ENCODE peak calls at places on chromosomes 5 and 9, in five cellular contexts. C is NCI-H1105 treated with DMSO at 0.1 percent for 48 hours; O is RWPE1; W is CD8-positive, alpha-beta T cell; Y is nucleus accumbens. P is an unnamed sample.

GRCh38 chr9:123162359-123163345 is 105.7 kb downstream of the STRBP start:
- DNase-seq in Y (no peak), C (no peak), W (no peak), O (no peak), P (no peak)

GRCh38 chr5:33841829-33842228 is 50.0 kb downstream of the ADAMTS12 start:
- DNase-seq in W (no peak), Y (no peak), O (no peak), C (no peak), P (no peak)

GRCh38 chr5:173761182-173761521 is 127.0 kb upstream of the CPEB4 start:
- DNase-seq in O (no peak), W (no peak), Y (no peak), C (no peak), P (no peak)

GRCh38 chr9:7937018-7937417 is 137.4 kb upstream of the DMAC1 start:
- DNase-seq in Y (no peak), W (no peak), C (no peak), O (no peak), P (no peak)

GRCh38 chr9:98867434-98868168 is 60.1 kb downstream of the GALNT12 start:
- DNase-seq in W (no peak), C (no peak), Y (no peak), O (no peak), P (no peak)

GRCh38 chr5:90888511-90889324 is 330.1 kb downstream of the ADGRV1 start:
- DNase-seq in W (no peak), C (peak), Y (no peak), O (peak), P (no peak)

GRCh38 chr5:15719784-15720183 is 219.8 kb downstream of the FBXL7 start:
- DNase-seq in W (no peak), Y (no peak), C (peak), O (no peak), P (no peak)

GRCh38 chr5:138276402-138277054 is 2.1 kb upstream of the GFRA3 start:
- DNase-seq in O (no peak), Y (no peak), W (no peak), C (no peak), P (no peak)

GRCh38 chr5:61964199-61964598 is 341.8 kb upstream of the KIF2A start:
- DNase-seq in O (peak), Y (no peak), C (no peak), W (no peak), P (no peak)

GRCh38 chr5:91212336-91213092 is 170.6 kb downstream of the ARRDC3 start:
- DNase-seq in W (no peak), C (no peak), O (peak), Y (no peak), P (no peak)

GRCh38 chr9:37284631-37285030 is 137.9 kb upstream of the GRHPR start:
- DNase-seq in W (no peak), O (no peak), C (no peak), Y (no peak), P (no peak)

GRCh38 chr9:121836382-121836885 is 185.0 kb downstream of the DAB2IP start:
- DNase-seq in Y (no peak), W (no peak), O (no peak), C (no peak), P (no peak)

GRCh38 chr5:109739741-109740140 is 50.0 kb downstream of the MAN2A1 start:
- DNase-seq in O (peak), C (no peak), W (no peak), Y (no peak), P (no peak)

GRCh38 chr9:13143281-13143680 is 136.2 kb downstream of the MPDZ start:
- DNase-seq in O (no peak), C (peak), W (no peak), Y (no peak), P (no peak)

GRCh38 chr9:137428841-137429545 is 5.8 kb downstream of the NOXA1 start:
- DNase-seq in Y (no peak), W (no peak), C (peak), O (no peak), P (no peak)

GRCh38 chr5:92472981-92473566 is 1090.0 kb upstream of the ARRDC3 start:
- DNase-seq in C (no peak), W (no peak), O (no peak), Y (no peak), P (no peak)

GRCh38 chr5:8445139-8445538 is 576.2 kb downstream of the MTRR start:
- DNase-seq in Y (no peak), O (no peak), W (no peak), C (no peak), P (no peak)

GRCh38 chr5:154049685-154050084 is 10.9 kb downstream of the MFAP3 start:
- DNase-seq in Y (no peak), C (no peak), W (no peak), O (no peak), P (no peak)

GRCh38 chr9:9557804-9558334 is 1054.9 kb downstream of the PTPRD start:
- DNase-seq in O (no peak), Y (no peak), W (no peak), C (no peak), P (no peak)

GRCh38 chr5:124478139-124478737 is 268.2 kb downstream of the ZNF608 start:
- DNase-seq in O (no peak), C (no peak), W (no peak), Y (no peak), P (no peak)

GRCh38 chr5:133049726-133050048 is 2.1 kb upstream of the HSPA4 start:
- DNase-seq in Y (no peak), C (no peak), O (no peak), W (no peak), P (no peak)

GRCh38 chr5:86596476-86596875 is 21.3 kb upstream of the COX7C start:
- DNase-seq in Y (no peak), C (no peak), O (no peak), W (no peak), P (no peak)

GRCh38 chr5:133565993-133566392 is 46.3 kb downstream of the FSTL4 start:
- DNase-seq in Y (no peak), C (no peak), W (no peak), O (peak), P (no peak)

GRCh38 chr9:69877852-69878507 is 57.4 kb downstream of the CFAP95 start:
- DNase-seq in C (peak), Y (no peak), O (peak), W (no peak), P (no peak)

GRCh38 chr9:1530681-1531080 is 480.5 kb downstream of the DMRT2 start:
- DNase-seq in W (no peak), Y (no peak), C (no peak), O (no peak), P (no peak)

GRCh38 chr9:7591501-7591900 is 208.1 kb downstream of the DMAC1 start:
- DNase-seq in Y (no peak), O (no peak), C (no peak), W (no peak), P (no peak)

GRCh38 chr5:110414360-110414759 is 312.1 kb downstream of the TMEM232 start:
- DNase-seq in C (no peak), Y (no peak), O (no peak), W (no peak), P (no peak)

GRCh38 chr9:91495450-91495849 is 71.8 kb upstream of the NFIL3 start:
- DNase-seq in W (no peak), C (no peak), Y (no peak), O (peak), P (no peak)

GRCh38 chr5:153352685-153353219 is 137.7 kb upstream of the GRIA1 start:
- DNase-seq in O (peak), W (no peak), C (no peak), Y (no peak), P (peak)

GRCh38 chr5:103620851-103621547 is 58.4 kb upstream of the NUDT12 start:
- DNase-seq in W (no peak), Y (no peak), C (peak), O (no peak), P (no peak)

GRCh38 chr9:15158019-15158418 is 149.0 kb downstream of the TTC39B start:
- DNase-seq in Y (no peak), C (no peak), O (no peak), W (no peak), P (no peak)

GRCh38 chr9:117555964-117556629 is 141.2 kb upstream of the ASTN2 start:
- DNase-seq in W (no peak), O (no peak), C (peak), Y (peak), P (no peak)

GRCh38 chr9:95481000-95481399 is 35.8 kb downstream of the PTCH1 start:
- DNase-seq in Y (no peak), O (no peak), C (no peak), W (no peak), P (no peak)

GRCh38 chr5:8949908-8950307 is 596.0 kb downstream of the SEMA5A start:
- DNase-seq in Y (no peak), C (no peak), O (no peak), W (no peak), P (no peak)

GRCh38 chr5:74316064-74316586 is 324.4 kb downstream of the ENC1 start:
- DNase-seq in C (no peak), Y (no peak), O (peak), W (no peak), P (no peak)

GRCh38 chr9:19804431-19804830 is 15.6 kb upstream of the SLC24A2 start:
- DNase-seq in W (no peak), O (no peak), Y (no peak), C (no peak), P (no peak)

GRCh38 chr9:120692901-120693573 is 21.2 kb downstream of the MEGF9 start:
- DNase-seq in C (no peak), Y (no peak), O (no peak), W (no peak), P (no peak)

GRCh38 chr5:66830636-66831035 is 234.4 kb downstream of the MAST4 start:
- DNase-seq in W (no peak), O (no peak), C (no peak), Y (no peak), P (no peak)

GRCh38 chr5:14687023-14687665 is 22.6 kb downstream of the OTULIN start:
- DNase-seq in C (no peak), W (no peak), Y (no peak), O (no peak), P (no peak)

GRCh38 chr9:72025956-72026355 is 34.5 kb downstream of the C9orf57 start:
- DNase-seq in W (no peak), Y (no peak), C (no peak), O (peak), P (no peak)